ENCODE peak calls at places on chromosomes 13 and 19, in seven cellular contexts. P is stimulated activated CD8-positive, alpha-beta memory T cell treated with anti-CD3 and anti-CD28 coated beads, Interleukin-7, amount 100 ng/mL, for 1 hour; S is upper lobe of right lung; F is breast epithelium; C is CD8-positive, alpha-beta T cell; H is neural crest cell; X is central memory CD4-positive, alpha-beta T cell. K is an unnamed sample.
A peak's percentile ranks its signal among the peaks of the same experiment; 100 is the strongest.

GRCh38 chr19:23957660-23958281 is 43.1 kb downstream of the ZNF726 start:
- DNase-seq in P (no peak), H (no peak), S (no peak), C (no peak), F (no peak), X (no peak), K (no peak)

GRCh38 chr19:18278521-18279265 is 2.7 kb downstream of the JUND start:
- DNase-seq in S (no peak), F (peak; percentile 76), X (peak; percentile 61), P (no peak), H (no peak), C (peak; percentile 38), K (no peak)

GRCh38 chr19:28396259-28396940 is 816.6 kb downstream of the UQCRFS1 start:
- DNase-seq in F (no peak), C (no peak), H (no peak), S (no peak), P (no peak), X (no peak), K (no peak)

GRCh38 chr13:22114630-22115311 is 443.9 kb downstream of the FGF9 start:
- DNase-seq in X (peak; percentile 81), F (no peak), C (peak; percentile 16), S (no peak), P (no peak), H (no peak), K (peak; percentile 83)

GRCh38 chr13:32824671-32825070 is 191.6 kb upstream of the KL start:
- DNase-seq in S (no peak), H (no peak), F (no peak), X (no peak), P (no peak), C (no peak), K (no peak)

GRCh38 chr13:49998714-49999624 is 2.1 kb downstream of the TRIM13 start:
- DNase-seq in P (no peak), S (no peak), F (no peak), H (no peak), C (no peak), X (no peak), K (no peak)

GRCh38 chr19:1294688-1295087 is 9.0 kb downstream of the EFNA2 start:
- DNase-seq in H (no peak), P (no peak), X (no peak), F (no peak), C (no peak), S (no peak), K (no peak)

GRCh38 chr19:47284324-47284899 is 9.7 kb downstream of the INAFM1 start:
- DNase-seq in P (no peak), F (no peak), X (peak; percentile 48), C (peak; percentile 46), S (no peak), H (peak; percentile 79), K (peak; percentile 51)

GRCh38 chr13:66528903-66529576 is 701.1 kb downstream of the PCDH9 start:
- DNase-seq in S (no peak), P (no peak), F (no peak), H (no peak), C (no peak), X (no peak), K (no peak)

GRCh38 chr19:9037415-9038062 is 27.3 kb upstream of the MUC16 start:
- DNase-seq in F (no peak), H (no peak), C (no peak), X (no peak), P (no peak), S (no peak), K (no peak)

GRCh38 chr13:31052478-31052877 is 109.2 kb downstream of the HSPH1 start:
- DNase-seq in F (no peak), H (no peak), P (no peak), C (no peak), S (no peak), X (no peak), K (no peak)

GRCh38 chr13:98440390-98441055 is 136.4 kb downstream of the STK24 start:
- DNase-seq in S (no peak), X (no peak), C (no peak), P (no peak), F (no peak), H (no peak), K (no peak)

GRCh38 chr13:60431108-60431700 is 34.2 kb downstream of the TDRD3 start:
- DNase-seq in S (no peak), F (no peak), H (no peak), P (no peak), X (peak; percentile 50), C (no peak), K (peak; percentile 44)

GRCh38 chr19:49475995-49476880 is 2.2 kb downstream of the FLT3LG start:
- DNase-seq in P (no peak), X (peak; percentile 65), F (no peak), S (no peak), H (peak; percentile 78), C (peak; percentile 75), K (peak; percentile 37)

GRCh38 chr13:19179916-19180315 is 1.7 kb downstream of the TUBA3C start:
- DNase-seq in X (no peak), P (no peak), F (no peak), H (no peak), C (no peak), S (no peak), K (no peak)

GRCh38 chr19:34276614-34277013 is 22.3 kb downstream of the GARRE1 start:
- DNase-seq in F (no peak), X (no peak), P (no peak), H (no peak), C (no peak), S (no peak), K (no peak)

GRCh38 chr13:41222259-41222852 is 28.0 kb upstream of the KBTBD7 start:
- DNase-seq in P (peak; percentile 20), H (peak; percentile 51), S (no peak), X (peak; percentile 47), F (no peak), C (peak; percentile 46), K (peak; percentile 35)

GRCh38 chr13:104015646-104016396 is 949.6 kb upstream of the SLC10A2 start:
- DNase-seq in F (no peak), C (no peak), P (no peak), X (no peak), H (no peak), S (no peak), K (no peak)

GRCh38 chr19:5170329-5170745 is 170.3 kb downstream of the PTPRS start:
- DNase-seq in S (peak; percentile 71), X (peak; percentile 16), H (peak; percentile 52), F (no peak), C (peak; percentile 51), P (peak; percentile 32), K (peak; percentile 51)

GRCh38 chr13:36453518-36453917 is 21.2 kb downstream of the CCNA1 start:
- DNase-seq in X (no peak), P (no peak), S (no peak), C (no peak), H (no peak), F (no peak), K (no peak)

GRCh38 chr13:24050292-24050711 is 110.2 kb upstream of the SPATA13 start:
- DNase-seq in H (no peak), P (no peak), S (peak; percentile 75), X (no peak), C (no peak), F (peak; percentile 49), K (no peak)

GRCh38 chr13:59677966-59678814 is 485.5 kb downstream of the DIAPH3 start:
- DNase-seq in C (no peak), F (no peak), P (no peak), H (no peak), S (no peak), X (peak; percentile 13), K (no peak)

GRCh38 chr19:18173572-18174294 is at the start of gene IFI30:
- DNase-seq in F (peak; percentile 75), C (peak; percentile 54), P (peak; percentile 27), S (peak; percentile 95), H (no peak), X (peak; percentile 36), K (peak; percentile 52)

GRCh38 chr13:109919715-109920375 is 133.5 kb upstream of the IRS2 start:
- DNase-seq in F (no peak), S (no peak), H (no peak), C (no peak), P (no peak), X (no peak), K (no peak)

GRCh38 chr13:28136916-28137315 is 1.4 kb upstream of the PAN3 start:
- DNase-seq in C (no peak), F (no peak), P (no peak), H (no peak), X (no peak), S (no peak), K (no peak)

GRCh38 chr13:109667754-109668360 is 118.5 kb downstream of the IRS2 start:
- DNase-seq in P (no peak), S (no peak), X (no peak), C (no peak), F (peak; percentile 32), H (no peak), K (no peak)

GRCh38 chr19:56864443-56865125 is 24.1 kb upstream of the PEG3 start:
- DNase-seq in S (no peak), P (no peak), C (no peak), H (no peak), F (no peak), X (no peak), K (no peak)

GRCh38 chr13:98571955-98572662 is 4.8 kb downstream of the STK24 start:
- DNase-seq in X (peak; percentile 42), F (no peak), S (no peak), C (no peak), P (no peak), H (no peak), K (no peak)

GRCh38 chr13:43003010-43003409 is 11.0 kb upstream of the EPSTI1 start:
- DNase-seq in X (no peak), S (no peak), C (no peak), F (no peak), P (no peak), H (no peak), K (no peak)

GRCh38 chr19:53328967-53329366 is 4.6 kb upstream of the ZNF845 start:
- DNase-seq in H (no peak), F (no peak), P (no peak), X (no peak), C (no peak), S (peak; percentile 73), K (peak; percentile 3)

GRCh38 chr19:9323557-9323918 is 441 bp upstream of the ZNF559 start:
- DNase-seq in X (no peak), P (no peak), H (no peak), C (no peak), F (peak; percentile 54), S (peak; percentile 71), K (no peak)

GRCh38 chr13:71149498-71150363 is 717.3 kb downstream of the DACH1 start:
- DNase-seq in S (no peak), H (no peak), C (no peak), F (no peak), P (no peak), X (no peak), K (no peak)

GRCh38 chr19:35299523-35300339 is 7.8 kb downstream of the MAG start:
- DNase-seq in C (no peak), P (no peak), H (no peak), X (no peak), S (no peak), F (no peak), K (no peak)

GRCh38 chr13:113298001-113298945 is 1.2 kb downstream of the LAMP1 start:
- DNase-seq in S (no peak), X (no peak), H (no peak), C (no peak), F (no peak), P (no peak), K (no peak)

K was measured in immature natural killer cell.